ENCODE peak calls at places on chromosomes 5 and 9, in six cellular contexts. One of them, this sample, is unnamed.

GRCh38 chr5:133247881-133248642 is 196.2 kb downstream of the HSPA4 start:
- DNase-seq in activated T-cell treated with anti-CD3 and anti-CD28 coated beads, Interleukin-2, amount 50 U/mL, for 24 hours: no peak
- DNase-seq in RPMI8226: peak
- DNase-seq in brain microvascular endothelial cell: peak
- DNase-seq in choroid plexus epithelial cell: peak
- DNase-seq in HEK293T: peak
- DNase-seq in this sample: peak

GRCh38 chr9:95511952-95512750 is 4.6 kb downstream of the PTCH1 start:
- DNase-seq in activated T-cell treated with anti-CD3 and anti-CD28 coated beads, Interleukin-2, amount 50 U/mL, for 24 hours: no peak
- DNase-seq in RPMI8226: no peak
- DNase-seq in brain microvascular endothelial cell: no peak
- DNase-seq in choroid plexus epithelial cell: peak
- DNase-seq in HEK293T: no peak
- DNase-seq in this sample: peak

GRCh38 chr9:35042081-35042604 is 30.3 kb downstream of the VCP start:
- DNase-seq in activated T-cell treated with anti-CD3 and anti-CD28 coated beads, Interleukin-2, amount 50 U/mL, for 24 hours: no peak
- DNase-seq in RPMI8226: no peak
- DNase-seq in brain microvascular endothelial cell: no peak
- DNase-seq in choroid plexus epithelial cell: peak
- DNase-seq in HEK293T: no peak
- DNase-seq in this sample: peak

GRCh38 chr5:96781734-96782064 is 26.0 kb downstream of the ERAP1 start:
- DNase-seq in activated T-cell treated with anti-CD3 and anti-CD28 coated beads, Interleukin-2, amount 50 U/mL, for 24 hours: no peak
- DNase-seq in RPMI8226: no peak
- DNase-seq in brain microvascular endothelial cell: no peak
- DNase-seq in choroid plexus epithelial cell: peak
- DNase-seq in HEK293T: no peak
- DNase-seq in this sample: no peak

GRCh38 chr9:93984860-93985259 is 29.7 kb upstream of the BARX1 start:
- DNase-seq in activated T-cell treated with anti-CD3 and anti-CD28 coated beads, Interleukin-2, amount 50 U/mL, for 24 hours: no peak
- DNase-seq in RPMI8226: no peak
- DNase-seq in brain microvascular endothelial cell: no peak
- DNase-seq in choroid plexus epithelial cell: no peak
- DNase-seq in HEK293T: no peak
- DNase-seq in this sample: no peak

GRCh38 chr5:58490397-58491072 is 700 bp upstream of the GAPT start:
- DNase-seq in activated T-cell treated with anti-CD3 and anti-CD28 coated beads, Interleukin-2, amount 50 U/mL, for 24 hours: no peak
- DNase-seq in RPMI8226: no peak
- DNase-seq in brain microvascular endothelial cell: no peak
- DNase-seq in choroid plexus epithelial cell: no peak
- DNase-seq in HEK293T: no peak
- DNase-seq in this sample: no peak

GRCh38 chr5:61245936-61246335 is 83.7 kb upstream of the SMIM15 start:
- DNase-seq in activated T-cell treated with anti-CD3 and anti-CD28 coated beads, Interleukin-2, amount 50 U/mL, for 24 hours: no peak
- DNase-seq in RPMI8226: no peak
- DNase-seq in brain microvascular endothelial cell: no peak
- DNase-seq in choroid plexus epithelial cell: no peak
- DNase-seq in HEK293T: no peak
- DNase-seq in this sample: no peak

GRCh38 chr5:81145329-81145728 is 87.8 kb upstream of the CKMT2 start:
- DNase-seq in activated T-cell treated with anti-CD3 and anti-CD28 coated beads, Interleukin-2, amount 50 U/mL, for 24 hours: no peak
- DNase-seq in RPMI8226: no peak
- DNase-seq in brain microvascular endothelial cell: no peak
- DNase-seq in choroid plexus epithelial cell: no peak
- DNase-seq in HEK293T: no peak
- DNase-seq in this sample: no peak

GRCh38 chr5:93360436-93361100 is 220.5 kb downstream of the NR2F1-AS1 start:
- DNase-seq in activated T-cell treated with anti-CD3 and anti-CD28 coated beads, Interleukin-2, amount 50 U/mL, for 24 hours: no peak
- DNase-seq in RPMI8226: no peak
- DNase-seq in brain microvascular endothelial cell: peak
- DNase-seq in choroid plexus epithelial cell: no peak
- DNase-seq in HEK293T: no peak
- DNase-seq in this sample: no peak

GRCh38 chr5:56323505-56323904 is 90.4 kb upstream of the ANKRD55 start:
- DNase-seq in activated T-cell treated with anti-CD3 and anti-CD28 coated beads, Interleukin-2, amount 50 U/mL, for 24 hours: no peak
- DNase-seq in RPMI8226: peak
- DNase-seq in brain microvascular endothelial cell: peak
- DNase-seq in choroid plexus epithelial cell: peak
- DNase-seq in HEK293T: no peak
- DNase-seq in this sample: peak

GRCh38 chr9:135968601-135969000 is 7.4 kb upstream of the UBAC1 start:
- DNase-seq in activated T-cell treated with anti-CD3 and anti-CD28 coated beads, Interleukin-2, amount 50 U/mL, for 24 hours: no peak
- DNase-seq in RPMI8226: no peak
- DNase-seq in brain microvascular endothelial cell: no peak
- DNase-seq in choroid plexus epithelial cell: no peak
- DNase-seq in HEK293T: no peak
- DNase-seq in this sample: no peak

GRCh38 chr5:140605879-140606278 is 27.1 kb downstream of the CD14 start:
- DNase-seq in activated T-cell treated with anti-CD3 and anti-CD28 coated beads, Interleukin-2, amount 50 U/mL, for 24 hours: no peak
- DNase-seq in RPMI8226: no peak
- DNase-seq in brain microvascular endothelial cell: no peak
- DNase-seq in choroid plexus epithelial cell: no peak
- DNase-seq in HEK293T: no peak
- DNase-seq in this sample: no peak

GRCh38 chr5:154686490-154686889 is 68.7 kb upstream of the LARP1 start:
- DNase-seq in activated T-cell treated with anti-CD3 and anti-CD28 coated beads, Interleukin-2, amount 50 U/mL, for 24 hours: no peak
- DNase-seq in RPMI8226: no peak
- DNase-seq in brain microvascular endothelial cell: no peak
- DNase-seq in choroid plexus epithelial cell: peak
- DNase-seq in HEK293T: no peak
- DNase-seq in this sample: no peak

GRCh38 chr5:63456279-63456678 is 506.0 kb downstream of the HTR1A start:
- DNase-seq in activated T-cell treated with anti-CD3 and anti-CD28 coated beads, Interleukin-2, amount 50 U/mL, for 24 hours: no peak
- DNase-seq in RPMI8226: no peak
- DNase-seq in brain microvascular endothelial cell: peak
- DNase-seq in choroid plexus epithelial cell: peak
- DNase-seq in HEK293T: no peak
- DNase-seq in this sample: no peak

GRCh38 chr9:127279717-127280285 is 15.2 kb downstream of the GARNL3 start:
- DNase-seq in activated T-cell treated with anti-CD3 and anti-CD28 coated beads, Interleukin-2, amount 50 U/mL, for 24 hours: no peak
- DNase-seq in RPMI8226: no peak
- DNase-seq in brain microvascular endothelial cell: no peak
- DNase-seq in choroid plexus epithelial cell: no peak
- DNase-seq in HEK293T: no peak
- DNase-seq in this sample: no peak

GRCh38 chr5:90504743-90505142 is 24.6 kb downstream of the LYSMD3 start:
- DNase-seq in activated T-cell treated with anti-CD3 and anti-CD28 coated beads, Interleukin-2, amount 50 U/mL, for 24 hours: no peak
- DNase-seq in RPMI8226: no peak
- DNase-seq in brain microvascular endothelial cell: no peak
- DNase-seq in choroid plexus epithelial cell: no peak
- DNase-seq in HEK293T: no peak
- DNase-seq in this sample: no peak

GRCh38 chr5:55303238-55303690 is 4.2 kb downstream of the DHX29 start:
- DNase-seq in activated T-cell treated with anti-CD3 and anti-CD28 coated beads, Interleukin-2, amount 50 U/mL, for 24 hours: no peak
- DNase-seq in RPMI8226: no peak
- DNase-seq in brain microvascular endothelial cell: peak
- DNase-seq in choroid plexus epithelial cell: peak
- DNase-seq in HEK293T: no peak
- DNase-seq in this sample: peak

GRCh38 chr5:116746668-116747067 is 172.0 kb upstream of the SEMA6A start:
- DNase-seq in activated T-cell treated with anti-CD3 and anti-CD28 coated beads, Interleukin-2, amount 50 U/mL, for 24 hours: no peak
- DNase-seq in RPMI8226: no peak
- DNase-seq in brain microvascular endothelial cell: no peak
- DNase-seq in choroid plexus epithelial cell: no peak
- DNase-seq in HEK293T: no peak
- DNase-seq in this sample: no peak

GRCh38 chr9:89440951-89441654 is 56.8 kb downstream of the SEMA4D start:
- DNase-seq in activated T-cell treated with anti-CD3 and anti-CD28 coated beads, Interleukin-2, amount 50 U/mL, for 24 hours: no peak
- DNase-seq in RPMI8226: peak
- DNase-seq in brain microvascular endothelial cell: no peak
- DNase-seq in choroid plexus epithelial cell: no peak
- DNase-seq in HEK293T: no peak
- DNase-seq in this sample: no peak

GRCh38 chr5:59666709-59667108 is 226.8 kb downstream of the PDE4D start:
- DNase-seq in activated T-cell treated with anti-CD3 and anti-CD28 coated beads, Interleukin-2, amount 50 U/mL, for 24 hours: no peak
- DNase-seq in RPMI8226: peak
- DNase-seq in brain microvascular endothelial cell: no peak
- DNase-seq in choroid plexus epithelial cell: no peak
- DNase-seq in HEK293T: no peak
- DNase-seq in this sample: no peak

GRCh38 chr5:68911840-68912690 is 181.7 kb upstream of the SLC30A5 start:
- DNase-seq in activated T-cell treated with anti-CD3 and anti-CD28 coated beads, Interleukin-2, amount 50 U/mL, for 24 hours: no peak
- DNase-seq in RPMI8226: no peak
- DNase-seq in brain microvascular endothelial cell: peak
- DNase-seq in choroid plexus epithelial cell: peak
- DNase-seq in HEK293T: no peak
- DNase-seq in this sample: peak

GRCh38 chr5:87185838-87186237 is 81.8 kb upstream of the RASA1 start:
- DNase-seq in activated T-cell treated with anti-CD3 and anti-CD28 coated beads, Interleukin-2, amount 50 U/mL, for 24 hours: no peak
- DNase-seq in RPMI8226: peak
- DNase-seq in brain microvascular endothelial cell: no peak
- DNase-seq in choroid plexus epithelial cell: no peak
- DNase-seq in HEK293T: no peak
- DNase-seq in this sample: no peak

GRCh38 chr5:54803381-54804025 is 181.9 kb downstream of the ESM1 start:
- DNase-seq in activated T-cell treated with anti-CD3 and anti-CD28 coated beads, Interleukin-2, amount 50 U/mL, for 24 hours: no peak
- DNase-seq in RPMI8226: no peak
- DNase-seq in brain microvascular endothelial cell: no peak
- DNase-seq in choroid plexus epithelial cell: no peak
- DNase-seq in HEK293T: no peak
- DNase-seq in this sample: no peak

GRCh38 chr5:84255318-84255717 is 129.4 kb downstream of the EDIL3 start:
- DNase-seq in activated T-cell treated with anti-CD3 and anti-CD28 coated beads, Interleukin-2, amount 50 U/mL, for 24 hours: no peak
- DNase-seq in RPMI8226: peak
- DNase-seq in brain microvascular endothelial cell: no peak
- DNase-seq in choroid plexus epithelial cell: peak
- DNase-seq in HEK293T: peak
- DNase-seq in this sample: peak

GRCh38 chr5:62460578-62460983 is 48.0 kb downstream of the IPO11 start:
- DNase-seq in activated T-cell treated with anti-CD3 and anti-CD28 coated beads, Interleukin-2, amount 50 U/mL, for 24 hours: no peak
- DNase-seq in RPMI8226: peak
- DNase-seq in brain microvascular endothelial cell: peak
- DNase-seq in choroid plexus epithelial cell: peak
- DNase-seq in HEK293T: peak
- DNase-seq in this sample: peak

GRCh38 chr5:73902327-73903051 is 276.5 kb downstream of the ARHGEF28 start:
- DNase-seq in activated T-cell treated with anti-CD3 and anti-CD28 coated beads, Interleukin-2, amount 50 U/mL, for 24 hours: peak
- DNase-seq in RPMI8226: peak
- DNase-seq in brain microvascular endothelial cell: peak
- DNase-seq in choroid plexus epithelial cell: peak
- DNase-seq in HEK293T: peak
- DNase-seq in this sample: peak

GRCh38 chr5:159102294-159102934 is 2.7 kb upstream of the EBF1 start:
- DNase-seq in activated T-cell treated with anti-CD3 and anti-CD28 coated beads, Interleukin-2, amount 50 U/mL, for 24 hours: no peak
- DNase-seq in RPMI8226: no peak
- DNase-seq in brain microvascular endothelial cell: no peak
- DNase-seq in choroid plexus epithelial cell: no peak
- DNase-seq in HEK293T: no peak
- DNase-seq in this sample: no peak

GRCh38 chr5:168328804-168329203 is 37.4 kb downstream of the WWC1 start:
- DNase-seq in activated T-cell treated with anti-CD3 and anti-CD28 coated beads, Interleukin-2, amount 50 U/mL, for 24 hours: no peak
- DNase-seq in RPMI8226: peak
- DNase-seq in brain microvascular endothelial cell: no peak
- DNase-seq in choroid plexus epithelial cell: peak
- DNase-seq in HEK293T: peak
- DNase-seq in this sample: no peak

GRCh38 chr5:127936439-127936972 is 147.1 kb upstream of the SLC12A2 start:
- DNase-seq in activated T-cell treated with anti-CD3 and anti-CD28 coated beads, Interleukin-2, amount 50 U/mL, for 24 hours: peak
- DNase-seq in RPMI8226: no peak
- DNase-seq in brain microvascular endothelial cell: no peak
- DNase-seq in choroid plexus epithelial cell: no peak
- DNase-seq in HEK293T: no peak
- DNase-seq in this sample: no peak

This sample was measured in AG08396.